ENCODE peak calls at places on chromosomes 12 and 14, in ten cellular contexts. M is neural progenitor cell, I is ovary, Y is nephron progenitor cell, O is dorsolateral prefrontal cortex, Q is AG04450, G is epithelial cell of esophagus, A is cardiac fibroblast, R is A549, P is fibroblast of the aortic adventitia. K is an unnamed sample.
A peak's percentile ranks its signal among the peaks of the same experiment; 100 is the strongest.

GRCh38 chr14:32667791-32668190 is 270.9 kb upstream of the NPAS3 start:
- DNase-seq in Y (no peak), A (no peak), G (no peak), Q (no peak), M (no peak), I (no peak), O (no peak), P (no peak), R (no peak), K (no peak)

GRCh38 chr14:61671086-61671485 is 24.2 kb upstream of the HIF1A start:
- DNase-seq in A (no peak), R (no peak), P (no peak), O (no peak), Q (no peak), I (no peak), Y (no peak), G (no peak), M (no peak), K (no peak)

GRCh38 chr12:49626169-49626835 is 2.9 kb downstream of the PRPF40B start:
- DNase-seq in Y (no peak), M (no peak), Q (no peak), O (no peak), G (peak; percentile 39), R (peak; percentile 22), I (no peak), P (peak; percentile 27), A (peak; percentile 49), K (no peak)

GRCh38 chr14:84806627-84807026 is 723.3 kb upstream of the FLRT2 start:
- DNase-seq in P (peak; percentile 15), R (no peak), O (no peak), G (peak; percentile 71), Y (no peak), Q (no peak), A (peak; percentile 10), I (no peak), M (no peak), K (no peak)

GRCh38 chr14:62081956-62082355 is 319.7 kb downstream of the SNAPC1 start:
- DNase-seq in I (no peak), Y (no peak), P (no peak), M (no peak), Q (no peak), R (no peak), A (no peak), G (no peak), O (no peak), K (no peak)

GRCh38 chr12:27940756-27941402 is 31.7 kb downstream of the PTHLH start:
- DNase-seq in Q (peak; percentile 47), I (peak; percentile 47), M (peak; percentile 70), G (peak; percentile 87), P (peak; percentile 88), Y (peak; percentile 72), O (peak; percentile 70), R (peak; percentile 54), A (peak; percentile 90), K (peak; percentile 63)

GRCh38 chr14:85056228-85056627 is 473.7 kb upstream of the FLRT2 start:
- DNase-seq in A (no peak), O (no peak), R (no peak), M (no peak), P (no peak), G (no peak), I (no peak), Y (no peak), Q (no peak), K (no peak)

GRCh38 chr14:51210594-51210993 is 29.5 kb upstream of the TMX1 start:
- DNase-seq in I (no peak), G (no peak), R (no peak), M (peak; percentile 13), P (no peak), A (no peak), Q (no peak), Y (no peak), O (no peak), K (no peak)

GRCh38 chr12:180445-180844 is 33.5 kb downstream of the SLC6A12 start:
- DNase-seq in P (no peak), I (no peak), O (no peak), R (no peak), A (peak; percentile 42), Q (no peak), M (no peak), G (no peak), Y (no peak), K (no peak)

GRCh38 chr14:97196336-97196735 is 399.2 kb downstream of the VRK1 start:
- DNase-seq in R (no peak), I (no peak), Q (no peak), O (no peak), M (no peak), G (no peak), P (no peak), A (no peak), Y (no peak), K (no peak)

GRCh38 chr12:100877776-100878175 is 83.2 kb downstream of the ANO4 start:
- DNase-seq in Y (no peak), P (no peak), A (no peak), I (no peak), O (no peak), Q (no peak), M (no peak), R (peak; percentile 21), G (no peak), K (no peak)
- TF ChIP-seq CTCF in Y (peak; percentile 31), P (peak; percentile 52), A (peak; percentile 31), I (no peak), O (no peak), Q (peak; percentile 57), M (peak; percentile 51), R (no peak), G (peak; percentile 43), K (peak; percentile 54)

DNA sequence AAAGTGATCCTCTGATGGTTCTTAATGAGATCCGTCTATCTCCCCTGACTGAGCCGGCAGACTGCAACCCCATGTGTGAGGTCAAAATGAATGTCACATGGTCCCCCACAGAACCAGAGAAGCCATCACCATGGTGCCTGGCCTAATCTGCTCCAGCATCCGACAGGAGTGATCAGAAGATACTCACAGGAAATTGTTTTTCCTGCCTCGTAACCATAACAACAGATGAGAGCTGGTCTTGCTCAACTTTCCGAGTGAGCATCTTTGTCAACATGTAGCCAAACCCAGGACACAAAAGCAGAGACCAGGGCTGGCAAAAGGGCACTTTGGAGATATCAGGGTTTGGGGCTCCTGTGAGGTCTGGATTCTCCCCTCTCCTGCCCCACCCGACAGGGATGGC is 72.1 kb upstream of the C14orf180 start:
- DNase-seq in G (no peak), P (no peak), Q (no peak), I (no peak), Y (no peak), M (no peak), R (no peak), O (no peak), A (no peak), K (no peak)
- TF ChIP-seq CTCF in G (no peak), P (no peak), Q (no peak), I (no peak), Y (no peak), M (no peak), R (no peak), O (no peak), A (no peak), K (no peak)

DNA sequence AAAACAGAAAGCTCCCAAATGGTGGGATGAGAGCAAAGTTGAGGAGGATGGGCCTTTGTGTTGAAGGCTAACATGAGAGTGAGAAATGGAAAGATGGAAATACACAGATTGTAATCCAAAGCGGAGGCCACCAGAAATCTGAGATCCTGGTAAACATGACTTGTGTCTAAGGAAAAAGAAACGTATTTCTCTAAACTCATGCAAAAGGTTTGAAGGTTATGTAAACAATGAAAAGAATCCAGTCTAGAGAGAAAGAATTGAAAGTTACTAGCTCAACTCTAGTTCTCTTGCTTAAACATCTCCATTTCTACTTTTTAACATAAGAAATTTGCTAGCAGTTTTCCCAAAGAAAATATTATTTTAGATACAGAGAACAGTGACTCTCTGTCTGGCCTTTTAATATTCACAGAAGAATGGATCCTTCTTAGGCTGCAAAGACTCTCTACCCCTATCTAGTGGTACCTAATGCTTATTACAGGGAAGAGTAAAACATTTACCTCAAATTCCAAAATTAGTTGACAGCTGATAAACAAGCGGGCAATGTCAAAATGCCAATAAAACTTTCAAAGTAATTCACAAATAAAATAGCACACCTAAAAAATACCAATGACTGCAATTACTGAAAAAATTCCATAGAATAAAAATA is 75.8 kb upstream of the SOX5 start:
- DNase-seq in A (peak; percentile 43), P (no peak), R (no peak), Y (no peak), O (no peak), M (peak; percentile 20), I (no peak), G (peak; percentile 14), Q (no peak), K (no peak)
- TF ChIP-seq CTCF in A (peak; percentile 79), P (peak; percentile 47), R (no peak), Y (peak; percentile 68), O (no peak), M (peak; percentile 71), I (no peak), G (peak; percentile 55), Q (peak; percentile 63), K (peak; percentile 82)

GRCh38 chr12:100651694-100652093 is 78.2 kb downstream of the GAS2L3 start:
- DNase-seq in Y (no peak), R (no peak), P (no peak), M (peak; percentile 28), Q (no peak), A (no peak), I (no peak), O (no peak), G (no peak), K (no peak)

GRCh38 chr12:100656141-100656540 is 82.7 kb downstream of the GAS2L3 start:
- DNase-seq in O (no peak), M (no peak), I (no peak), A (no peak), Y (no peak), P (no peak), G (no peak), Q (no peak), R (no peak), K (no peak)

GRCh38 chr12:100646896-100647295 is 73.4 kb downstream of the GAS2L3 start:
- DNase-seq in R (no peak), Q (no peak), I (no peak), Y (no peak), O (no peak), G (no peak), M (no peak), P (no peak), A (no peak), K (no peak)

GRCh38 chr12:100652488-100652887 is 79.0 kb downstream of the GAS2L3 start:
- DNase-seq in R (no peak), Q (no peak), P (no peak), O (no peak), M (no peak), G (no peak), A (no peak), I (no peak), Y (no peak), K (no peak)

GRCh38 chr12:100651108-100651507 is 77.6 kb downstream of the GAS2L3 start:
- DNase-seq in O (no peak), Q (no peak), I (no peak), G (no peak), A (no peak), Y (no peak), P (no peak), M (no peak), R (no peak), K (no peak)
- TF ChIP-seq CTCF in O (no peak), Q (no peak), I (no peak), G (peak; percentile 19), A (no peak), Y (peak; percentile 12), P (no peak), M (peak; percentile 43), R (no peak), K (peak; percentile 43)

GRCh38 chr12:58741226-58741625 is 179.1 kb downstream of the LRIG3 start:
- DNase-seq in Y (no peak), A (peak; percentile 34), O (no peak), G (no peak), I (no peak), Q (no peak), R (no peak), M (no peak), P (no peak), K (no peak)
- TF ChIP-seq CTCF in Y (no peak), A (peak; percentile 11), O (no peak), G (no peak), I (no peak), Q (no peak), R (no peak), M (no peak), P (no peak), K (no peak)

K was measured in neural crest cell.